ENCODE peak calls at places on chromosomes 6 and 20, in five cellular contexts. H, P, U, V and L are unnamed samples.

GRCh38 chr6:44733868-44734267 is 346.4 kb downstream of the CDC5L start:
- DNase-seq in H (peak; percentile 90), P (no peak), V (no peak), U (peak; percentile 55), L (peak; percentile 91)

GRCh38 chr6:167795874-167796667 is 30.6 kb upstream of the AFDN start:
- DNase-seq in U (peak; percentile 61), P (no peak), V (peak; percentile 84), H (no peak), L (peak; percentile 87)

GRCh38 chr6:151842816-151843215 is 35.3 kb downstream of the ESR1 start:
- DNase-seq in H (no peak), V (no peak), U (no peak), P (no peak), L (no peak)

GRCh38 chr6:125679128-125679527 is 70.3 kb upstream of the HEY2 start:
- DNase-seq in H (no peak), V (no peak), P (no peak), U (no peak), L (no peak)

GRCh38 chr20:59159091-59159821 is 4.4 kb upstream of the ZNF831 start:
- DNase-seq in P (no peak), U (peak; percentile 35), H (no peak), V (no peak), L (no peak)

GRCh38 chr6:52503853-52504777 is 72.7 kb downstream of the TRAM2 start:
- DNase-seq in V (peak; percentile 98), P (peak; percentile 70), H (peak; percentile 83), U (peak; percentile 97), L (no peak)

GRCh38 chr6:13593720-13594119 is 19.3 kb downstream of the SIRT5 start:
- DNase-seq in H (no peak), U (no peak), P (no peak), V (no peak), L (peak; percentile 14)

GRCh38 chr20:11128131-11128831 is 454.5 kb upstream of the JAG1 start:
- DNase-seq in V (no peak), H (no peak), P (no peak), U (no peak), L (no peak)

GRCh38 chr20:44198872-44199271 is 11.7 kb downstream of the OSER1 start:
- DNase-seq in V (no peak), P (no peak), U (no peak), H (no peak), L (no peak)

GRCh38 chr20:15560936-15561531 is 1012.2 kb downstream of the KIF16B start:
- DNase-seq in U (no peak), V (no peak), H (no peak), P (no peak), L (no peak)

GRCh38 chr6:45661667-45662066 is 283.9 kb upstream of the SUPT3H start:
- DNase-seq in H (no peak), P (no peak), V (no peak), U (no peak), L (no peak)

GRCh38 chr6:14464049-14464448 is 346.5 kb downstream of the CD83 start:
- DNase-seq in P (no peak), V (no peak), H (no peak), U (no peak), L (no peak)

GRCh38 chr6:89117285-89118108 is at the start of gene SRSF12:
- DNase-seq in H (no peak), U (peak; percentile 35), V (peak; percentile 48), P (no peak), L (no peak)

GRCh38 chr6:12150812-12151432 is 138.8 kb downstream of the HIVEP1 start:
- DNase-seq in H (no peak), U (peak; percentile 43), V (no peak), P (no peak), L (no peak)

GRCh38 chr6:89347825-89348224 is 4.7 kb downstream of the UBE2J1 start:
- DNase-seq in P (no peak), U (no peak), H (no peak), V (no peak), L (no peak)

GRCh38 chr6:165292657-165293056 is 16.7 kb downstream of the C6orf118 start:
- DNase-seq in V (no peak), U (no peak), H (no peak), P (no peak), L (no peak)

GRCh38 chr6:35402136-35402855 is 49.8 kb upstream of the FANCE start:
- DNase-seq in P (no peak), V (peak; percentile 79), U (no peak), H (no peak), L (no peak)

GRCh38 chr20:36542019-36542488 is 735 bp downstream of the MYL9 start:
- DNase-seq in V (no peak), H (peak; percentile 89), U (peak; percentile 38), P (no peak), L (no peak)

GRCh38 chr6:1015819-1016218 is 296.1 kb upstream of the FOXQ1 start:
- DNase-seq in P (no peak), V (no peak), H (no peak), U (no peak), L (no peak)

GRCh38 chr20:373171-373890 is 7.2 kb upstream of the TRIB3 start:
- DNase-seq in U (no peak), V (no peak), P (no peak), H (no peak), L (no peak)

GRCh38 chr20:376089-376488 is 4.5 kb upstream of the TRIB3 start:
- DNase-seq in V (no peak), U (no peak), P (no peak), H (no peak), L (no peak)

GRCh38 chr20:378961-379336 is 1.6 kb upstream of the TRIB3 start:
- DNase-seq in V (no peak), P (no peak), U (no peak), H (no peak), L (no peak)

GRCh38 chr20:375265-375889 is 5.2 kb upstream of the TRIB3 start:
- DNase-seq in V (no peak), H (no peak), U (no peak), P (no peak), L (no peak)

GRCh38 chr20:376750-377149 is 3.8 kb upstream of the TRIB3 start:
- DNase-seq in U (no peak), V (no peak), P (no peak), H (no peak), L (no peak)
- H3K27ac ChIP-seq in U (no peak overlapping the region), V (no peak overlapping the region), P (no peak overlapping the region), H (no peak overlapping the region), L (no peak overlapping the region)

GRCh38 chr6:57257911-57258541 is 35.9 kb upstream of the RAB23 start:
- DNase-seq in V (no peak), H (no peak), U (no peak), P (no peak), L (no peak)
- H3K4me3 ChIP-seq in V (no peak overlapping the region), H (peak overlapping the region; percentile 35), U (no peak overlapping the region), P (no peak overlapping the region), L (peak overlapping the region; percentile 41)

GRCh38 chr6:142842423-142843261 is 102.3 kb downstream of the HIVEP2 start:
- DNase-seq in P (no peak), H (no peak), U (no peak), V (no peak), L (no peak)
- TF ChIP-seq EP300 in P (no peak), H (no peak), U (no peak), V (no peak), L (no peak)

DNA sequence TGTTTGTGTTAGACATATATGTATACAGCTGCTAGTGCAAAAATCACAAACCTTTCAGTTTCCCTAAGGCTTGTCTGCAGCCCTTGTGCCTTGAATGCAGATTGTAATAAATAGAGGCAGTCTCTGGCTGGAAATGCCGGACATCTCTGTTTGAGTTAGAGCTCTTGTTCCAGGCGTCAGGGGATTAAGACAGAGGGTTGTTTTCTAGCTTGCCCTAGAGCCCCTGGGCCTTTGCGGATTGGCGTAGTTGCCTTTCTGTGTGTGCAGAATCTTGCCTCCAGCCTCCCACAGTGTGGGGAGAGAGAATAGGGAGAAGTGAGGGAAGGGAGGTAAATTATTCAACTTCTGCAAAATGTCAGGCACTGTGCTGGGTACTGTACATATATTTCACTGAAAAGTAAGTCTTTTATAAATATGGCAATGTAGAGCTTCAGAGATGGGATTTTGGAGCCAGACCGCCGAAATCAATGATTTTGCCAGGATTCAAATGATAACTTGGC is 269.6 kb downstream of the PRL start:
- DNase-seq in V (no peak), U (no peak), H (no peak), P (no peak), L (peak; percentile 66)
- H3K27ac ChIP-seq in V (peak overlapping the region; percentile 22), U (no peak overlapping the region), H (no peak overlapping the region), P (peak overlapping the region; percentile 79), L (no peak overlapping the region)

GRCh38 chr6:26441977-26442376 is 1.7 kb downstream of the BTN3A3 start:
- DNase-seq in P (no peak), V (no peak), H (no peak), U (no peak), L (no peak)
- H3K4me3 ChIP-seq in P (peak overlapping the region; percentile 63), V (peak overlapping the region; percentile 54), H (no peak overlapping the region), U (no peak overlapping the region), L (peak overlapping the region; percentile 56)

DNA sequence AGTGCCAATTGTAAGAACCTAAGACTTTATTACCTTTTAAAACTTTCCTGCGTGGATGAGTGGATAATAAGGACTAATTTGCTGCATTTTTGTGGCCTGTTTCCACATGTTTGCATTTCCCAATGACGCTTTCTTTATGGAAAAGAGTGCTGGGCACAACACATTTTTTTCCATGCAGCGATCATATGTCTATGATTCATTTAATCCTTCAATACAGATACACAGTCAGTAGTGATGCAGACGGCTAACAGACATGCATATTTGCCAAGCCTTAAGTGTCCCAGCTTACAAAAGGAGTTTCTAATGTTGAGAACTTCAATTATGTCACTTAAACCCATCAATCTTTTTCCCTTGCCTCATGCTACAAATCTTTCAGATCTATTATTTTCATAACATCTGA is 239.8 kb upstream of the PREP start:
- DNase-seq in U (no peak), H (no peak), P (no peak), V (no peak), L (no peak)
- TF ChIP-seq EP300 in U (no peak), H (no peak), P (no peak), V (no peak), L (no peak)

GRCh38 chr6:30885481-30885998 is 1.2 kb downstream of the DDR1 start:
- DNase-seq in P (no peak), U (peak; percentile 75), H (no peak), V (peak; percentile 48), L (no peak)
- H3K27ac ChIP-seq in P (peak overlapping the region; percentile 98), U (peak overlapping the region; percentile 89), H (peak overlapping the region; percentile 89), V (peak overlapping the region; percentile 93), L (peak overlapping the region; percentile 91)

GRCh38 chr6:48825501-48826317 is 637.3 kb downstream of the MMUT start:
- DNase-seq in H (no peak), P (no peak), V (no peak), U (no peak), L (no peak)
- H3K4me3 ChIP-seq in H (no peak overlapping the region), P (no peak overlapping the region), V (no peak overlapping the region), U (no peak overlapping the region), L (no peak overlapping the region)

DNA sequence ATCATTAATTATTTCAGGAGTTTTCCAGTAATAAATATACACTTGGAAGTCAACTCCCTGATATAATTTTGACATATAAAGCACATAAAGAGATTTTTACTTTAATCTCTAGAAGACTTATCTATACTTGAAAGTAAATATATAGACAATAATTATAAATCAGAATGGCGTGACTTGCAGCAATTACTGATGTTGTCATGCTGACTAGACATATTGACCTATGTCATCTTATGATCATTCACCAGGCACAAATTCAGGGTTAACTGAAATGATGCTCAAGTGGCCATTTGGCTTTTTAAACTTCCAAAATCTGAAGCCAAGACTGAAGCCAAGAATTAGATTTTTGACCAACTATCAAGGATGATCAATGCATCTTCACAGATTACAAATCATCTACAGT is 192.2 kb downstream of the MCHR2 start:
- DNase-seq in V (no peak), P (no peak), H (no peak), U (no peak), L (no peak)
- TF ChIP-seq EP300 in V (no peak), P (no peak), H (no peak), U (no peak), L (no peak)

GRCh38 chr20:23179766-23180403 is 93.8 kb upstream of the CD93 start:
- DNase-seq in V (no peak), H (no peak), P (no peak), U (no peak), L (peak; percentile 74)
- H3K27ac ChIP-seq in V (peak overlapping the region; percentile 78), H (no peak overlapping the region), P (peak overlapping the region; percentile 74), U (no peak overlapping the region), L (peak overlapping the region; percentile 59)